ENCODE peak calls at places on chromosome 12, in four cellular contexts. O is fibroblast of pulmonary artery, H is HT-29, G is hypothalamus. X is an unnamed sample.

GRCh38 chr12:24780969-24781368 is 167.9 kb downstream of the BCAT1 start:
- DNase-seq in O (peak), H (peak), G (no peak), X (no peak)

GRCh38 chr12:115632323-115632722 is 645.2 kb downstream of the MED13L start:
- DNase-seq in O (peak), H (peak), G (peak), X (no peak)

GRCh38 chr12:56713345-56713744 is 11.8 kb downstream of the NACA start:
- DNase-seq in O (no peak), H (no peak), G (no peak), X (no peak)

GRCh38 chr12:71746983-71747611 is 7.6 kb upstream of the RAB21 start:
- DNase-seq in O (peak), H (peak), G (peak), X (peak)

GRCh38 chr12:130522244-130522834 is 184.7 kb downstream of the PIWIL1 start:
- DNase-seq in O (no peak), H (no peak), G (no peak), X (no peak)

GRCh38 chr12:85814116-85814515 is 22.1 kb downstream of the RASSF9 start:
- DNase-seq in O (no peak), H (no peak), G (no peak), X (no peak)

GRCh38 chr12:132194556-132194955 is 50.3 kb downstream of the NOC4L start:
- DNase-seq in O (no peak), H (no peak), G (no peak), X (no peak)

GRCh38 chr12:10716704-10717315 is 6.3 kb downstream of the YBX3 start:
- DNase-seq in O (peak), H (peak), G (peak), X (peak)

GRCh38 chr12:12819752-12820311 is 6.7 kb downstream of the DDX47 start:
- DNase-seq in O (peak), H (peak), G (no peak), X (no peak)

GRCh38 chr12:132161796-132162507 is 17.7 kb downstream of the NOC4L start:
- DNase-seq in O (no peak), H (no peak), G (no peak), X (no peak)

GRCh38 chr12:121776190-121777098 is 17.0 kb downstream of the RHOF start:
- DNase-seq in O (peak), H (peak), G (peak), X (peak)

GRCh38 chr12:113214938-113215400 is 6.3 kb upstream of the TPCN1 start:
- DNase-seq in O (peak), H (peak), G (peak), X (no peak)

GRCh38 chr12:49491823-49492222 is 47.0 kb upstream of the KCNH3 start:
- DNase-seq in O (peak), H (no peak), G (no peak), X (no peak)

GRCh38 chr12:98955284-98955683 is 310.2 kb downstream of the APAF1 start:
- DNase-seq in O (peak), H (peak), G (no peak), X (no peak)

GRCh38 chr12:130111965-130112496 is 50.2 kb upstream of the FZD10 start:
- DNase-seq in O (no peak), H (no peak), G (no peak), X (no peak)

GRCh38 chr12:69070319-69071090 is 137.5 kb upstream of the CPM start:
- DNase-seq in O (peak), H (peak), G (peak), X (peak)

GRCh38 chr12:100251917-100252316 is 15.0 kb downstream of the DEPDC4 start:
- DNase-seq in O (no peak), H (peak), G (no peak), X (no peak)

GRCh38 chr12:85698937-85699336 is 137.3 kb downstream of the RASSF9 start:
- DNase-seq in O (no peak), H (no peak), G (no peak), X (no peak)

GRCh38 chr12:91565246-91565645 is 382.6 kb upstream of the DCN start:
- DNase-seq in O (peak), H (no peak), G (no peak), X (no peak)

GRCh38 chr12:32301216-32301615 is 98.1 kb upstream of the FGD4 start:
- DNase-seq in O (no peak), H (no peak), G (no peak), X (no peak)

GRCh38 chr12:91215940-91216454 is 33.4 kb upstream of the DCN start:
- DNase-seq in O (no peak), H (no peak), G (no peak), X (no peak)

GRCh38 chr12:82593901-82594396 is 92.8 kb upstream of the TMTC2 start:
- DNase-seq in O (no peak), H (no peak), G (no peak), X (peak)

GRCh38 chr12:4288296-4289019 is 14.9 kb downstream of the CCND2 start:
- DNase-seq in O (no peak), H (no peak), G (no peak), X (no peak)

GRCh38 chr12:105672576-105672975 is 342.1 kb downstream of the C12orf75 start:
- DNase-seq in O (peak), H (no peak), G (no peak), X (no peak)

GRCh38 chr12:15855646-15856045 is 26.5 kb upstream of the STRAP start:
- DNase-seq in O (peak), H (no peak), G (no peak), X (no peak)

GRCh38 chr12:51811203-51811805 is 37.2 kb downstream of the FIGNL2 start:
- DNase-seq in O (no peak), H (no peak), G (no peak), X (no peak)

GRCh38 chr12:14264316-14264715 is 101.2 kb upstream of the ATF7IP start:
- DNase-seq in O (peak), H (peak), G (no peak), X (no peak)

GRCh38 chr12:16075887-16076286 is 164.8 kb downstream of the DERA start:
- DNase-seq in O (no peak), H (no peak), G (no peak), X (no peak)

GRCh38 chr12:100141998-100142850 is 450 bp downstream of the BLTP3B start:
- DNase-seq in O (peak), H (peak), G (peak), X (peak)

GRCh38 chr12:75478395-75478794 is 2.2 kb upstream of the GLIPR1 start:
- DNase-seq in O (peak), H (no peak), G (peak), X (peak)

GRCh38 chr12:95805864-95806669 is 15.5 kb upstream of the NTN4 start:
- DNase-seq in O (peak), H (peak), G (no peak), X (no peak)

GRCh38 chr12:29066061-29066588 is 83.0 kb upstream of the FAR2 start:
- DNase-seq in O (peak), H (peak), G (peak), X (peak)

GRCh38 chr12:69698769-69699540 is at the start of gene BEST3:
- DNase-seq in O (no peak), H (no peak), G (no peak), X (no peak)

GRCh38 chr12:113880993-113881392 is 85.1 kb downstream of the RBM19 start:
- DNase-seq in O (no peak), H (no peak), G (peak), X (no peak)

GRCh38 chr12:100799770-100800169 is 5.2 kb downstream of the ANO4 start:
- DNase-seq in O (no peak), H (no peak), G (peak), X (peak)

GRCh38 chr12:96112733-96113132 is 77.3 kb upstream of the LTA4H start:
- DNase-seq in O (no peak), H (no peak), G (no peak), X (no peak)

GRCh38 chr12:72485017-72485701 is 213.0 kb downstream of the TRHDE start:
- DNase-seq in O (no peak), H (no peak), G (no peak), X (no peak)

GRCh38 chr12:10739157-10740118 is 16.3 kb upstream of the YBX3 start:
- DNase-seq in O (no peak), H (no peak), G (no peak), X (no peak)

X was measured in midbrain.